ENCODE peak calls at places on chromosomes 16 and 17, in nine cellular contexts. X, Z, G, M, U, D, B, P and H are unnamed samples.
A peak's percentile ranks its signal among the peaks of the same experiment; 100 is the strongest.

GRCh38 chr17:58382108-58382884 is 30.3 kb upstream of the SUPT4H1 start:
- DNase-seq in U (no peak), D (no peak), X (no peak), G (no peak), M (no peak), P (no peak), B (no peak), Z (no peak), H (no peak)

GRCh38 chr17:65594585-65594940 is 33.1 kb upstream of the AXIN2 start:
- DNase-seq in P (no peak), X (no peak), G (no peak), B (no peak), Z (peak; percentile 73), U (no peak), D (no peak), M (no peak), H (no peak)

GRCh38 chr17:68853439-68853838 is 101.8 kb downstream of the ABCA8 start:
- DNase-seq in Z (no peak), D (no peak), M (no peak), P (no peak), G (peak; percentile 12), B (no peak), U (no peak), X (no peak), H (no peak)

GRCh38 chr17:489758-490329 is 137.2 kb upstream of the RPH3AL start:
- DNase-seq in U (no peak), X (peak; percentile 69), Z (peak; percentile 78), M (peak; percentile 69), G (peak; percentile 35), B (peak; percentile 48), P (no peak), D (no peak), H (peak; percentile 42)

GRCh38 chr16:65098916-65099315 is 22.9 kb downstream of the CDH11 start:
- DNase-seq in X (peak; percentile 60), U (no peak), B (no peak), D (no peak), M (no peak), P (no peak), G (no peak), Z (peak; percentile 20), H (no peak)

GRCh38 chr17:39621523-39622379 is 5.0 kb upstream of the PPP1R1B start:
- DNase-seq in G (peak; percentile 70), U (peak; percentile 26), X (peak; percentile 80), P (peak; percentile 80), D (no peak), Z (peak; percentile 92), M (peak; percentile 90), B (peak; percentile 79), H (peak; percentile 85)

GRCh38 chr17:17467720-17468119 is 9.1 kb upstream of the MED9 start:
- DNase-seq in M (peak; percentile 74), U (no peak), B (no peak), G (peak; percentile 37), D (no peak), P (no peak), X (peak; percentile 33), Z (no peak), H (no peak)

GRCh38 chr16:57920891-57921240 is 50.1 kb downstream of the CNGB1 start:
- DNase-seq in X (no peak), G (no peak), B (no peak), P (no peak), Z (no peak), D (no peak), U (no peak), M (no peak), H (no peak)

GRCh38 chr16:56246051-56246817 is 54.9 kb downstream of the GNAO1 start:
- DNase-seq in M (no peak), Z (no peak), G (no peak), P (no peak), X (peak; percentile 93), U (no peak), D (peak; percentile 37), B (no peak), H (no peak)

GRCh38 chr17:39573447-39574298 is 34.0 kb downstream of the NEUROD2 start:
- DNase-seq in D (peak; percentile 3), P (no peak), Z (peak; percentile 95), X (peak; percentile 82), M (peak; percentile 69), G (peak; percentile 50), U (no peak), B (peak; percentile 17), H (peak; percentile 62)

GRCh38 chr17:38443356-38444026 is 15.2 kb downstream of the ARHGAP23 start:
- DNase-seq in Z (no peak), X (no peak), P (no peak), B (no peak), D (no peak), G (no peak), U (no peak), M (no peak), H (no peak)

GRCh38 chr17:58307468-58308172 is 21.0 kb downstream of the TSPOAP1 start:
- DNase-seq in M (no peak), X (no peak), D (no peak), G (no peak), Z (no peak), B (no peak), P (no peak), U (no peak), H (no peak)

GRCh38 chr17:80035937-80036714 is at the start of gene CCDC40:
- DNase-seq in D (no peak), B (peak; percentile 62), P (peak; percentile 26), U (no peak), M (peak; percentile 87), G (peak; percentile 67), X (peak; percentile 79), Z (peak; percentile 98), H (peak; percentile 91)

GRCh38 chr16:68064791-68065365 is 20.3 kb upstream of the NFATC3 start:
- DNase-seq in D (no peak), P (peak; percentile 67), B (peak; percentile 68), G (peak; percentile 78), U (peak; percentile 74), X (peak; percentile 86), M (peak; percentile 78), Z (peak; percentile 74), H (peak; percentile 72)

GRCh38 chr16:68275611-68276191 is 11.4 kb downstream of the SLC7A6 start:
- DNase-seq in Z (no peak), X (no peak), D (no peak), U (no peak), P (no peak), G (peak; percentile 80), M (no peak), B (no peak), H (no peak)

GRCh38 chr17:29573871-29574731 is 5.6 kb downstream of the TP53I13 start:
- DNase-seq in B (no peak), Z (no peak), P (no peak), U (no peak), X (no peak), M (peak; percentile 8), D (no peak), G (no peak), H (no peak)

GRCh38 chr16:46739934-46740333 is 8.2 kb downstream of the MYLK3 start:
- DNase-seq in X (no peak), U (no peak), Z (no peak), G (no peak), D (no peak), M (no peak), B (no peak), P (no peak), H (no peak)

GRCh38 chr17:58300336-58300735 is 19.6 kb upstream of the MPO start:
- DNase-seq in P (no peak), X (no peak), U (no peak), D (no peak), B (no peak), Z (no peak), M (no peak), G (no peak), H (no peak)

GRCh38 chr17:57730026-57730701 is 14.9 kb downstream of the CCDC182 start:
- DNase-seq in G (no peak), D (no peak), X (no peak), Z (no peak), U (no peak), B (no peak), M (no peak), P (no peak), H (no peak)

GRCh38 chr17:82118178-82118814 is 20.3 kb upstream of the FASN start:
- DNase-seq in G (no peak), P (no peak), M (no peak), X (no peak), D (no peak), Z (no peak), B (no peak), U (no peak), H (peak; percentile 46)

GRCh38 chr16:88194397-88195020 is 188.2 kb upstream of the ZNF469 start:
- DNase-seq in U (no peak), M (peak; percentile 36), X (no peak), G (peak; percentile 74), B (no peak), D (peak; percentile 10), Z (peak; percentile 75), P (no peak), H (no peak)

GRCh38 chr17:78168906-78169793 is 769 bp downstream of the SYNGR2 start:
- DNase-seq in X (peak; percentile 74), G (peak; percentile 39), U (no peak), B (peak; percentile 60), P (no peak), D (no peak), Z (peak; percentile 82), M (peak; percentile 85), H (peak; percentile 89)

GRCh38 chr16:19842758-19843157 is 41.9 kb downstream of the GPRC5B start:
- DNase-seq in Z (no peak), U (no peak), G (no peak), X (no peak), M (no peak), B (no peak), D (no peak), P (no peak), H (no peak)

GRCh38 chr17:38418693-38419507 is 9.4 kb upstream of the ARHGAP23 start:
- DNase-seq in U (no peak), Z (no peak), X (no peak), D (no peak), B (no peak), M (no peak), G (no peak), P (no peak), H (no peak)

GRCh38 chr16:24975428-24975889 is 39.7 kb downstream of the ARHGAP17 start:
- DNase-seq in B (no peak), G (no peak), M (no peak), D (peak; percentile 56), U (no peak), Z (peak; percentile 38), X (peak; percentile 52), P (no peak), H (no peak)

GRCh38 chr16:47370536-47370935 is 90.3 kb downstream of the ITFG1 start:
- DNase-seq in D (no peak), G (no peak), B (no peak), Z (no peak), P (no peak), M (no peak), U (no peak), X (no peak), H (no peak)

GRCh38 chr16:79613009-79613408 is 12.5 kb upstream of the MAF start:
- DNase-seq in G (peak; percentile 54), B (no peak), M (no peak), D (no peak), U (no peak), P (no peak), Z (no peak), X (no peak), H (no peak)

GRCh38 chr16:30406911-30407793 is at the start of gene ZNF771:
- DNase-seq in D (no peak), B (peak; percentile 95), G (peak; percentile 87), P (peak; percentile 75), X (peak; percentile 89), M (peak; percentile 96), U (no peak), Z (peak; percentile 97), H (peak; percentile 81)

GRCh38 chr17:2050246-2050866 is 4.5 kb upstream of the HIC1 start:
- DNase-seq in G (peak; percentile 67), U (no peak), M (peak; percentile 68), P (no peak), D (no peak), X (peak; percentile 77), B (no peak), Z (peak; percentile 84), H (peak; percentile 64)

GRCh38 chr16:17225551-17225950 is 245.2 kb downstream of the XYLT1 start:
- DNase-seq in D (no peak), Z (peak; percentile 32), B (no peak), G (peak; percentile 17), U (no peak), X (no peak), M (no peak), P (no peak), H (no peak)

GRCh38 chr17:62955841-62956352 is 10.1 kb upstream of the TANC2 start:
- DNase-seq in P (no peak), X (no peak), U (no peak), D (no peak), B (no peak), Z (no peak), G (no peak), M (no peak), H (no peak)